ENCODE peak calls at places on chromosomes 11 and 22, in ten cellular contexts. I, D, J, F, K, N, X, M, R and W are unnamed samples.

GRCh38 chr11:27997344-27997743 is 110.6 kb downstream of the KIF18A start:
- DNase-seq in I (peak; percentile 4), K (no peak), R (no peak), N (no peak), F (no peak), M (no peak), J (no peak), D (no peak), X (no peak), W (no peak)

GRCh38 chr22:44366372-44367310 is 53.9 kb upstream of the SHISAL1 start:
- DNase-seq in K (no peak), I (peak; percentile 20), F (peak; percentile 44), R (no peak), J (no peak), X (no peak), M (peak; percentile 27), D (no peak), N (peak; percentile 10), W (no peak)

GRCh38 chr22:50191041-50191740 is 5.5 kb downstream of the TRABD start:
- DNase-seq in J (peak; percentile 45), I (no peak), K (no peak), X (peak; percentile 33), F (peak; percentile 87), D (no peak), R (peak; percentile 50), N (no peak), M (no peak), W (no peak)

GRCh38 chr11:35838071-35838470 is 105.8 kb upstream of the LDLRAD3 start:
- DNase-seq in K (no peak), D (no peak), X (no peak), N (no peak), R (no peak), J (no peak), M (no peak), F (no peak), I (no peak), W (no peak)

GRCh38 chr11:3009481-3009880 is 17.4 kb upstream of the NAP1L4 start:
- DNase-seq in R (no peak), M (no peak), D (no peak), N (no peak), X (no peak), I (no peak), K (no peak), J (no peak), F (no peak), W (no peak)

GRCh38 chr11:119618208-119618909 is 110.6 kb downstream of the NECTIN1 start:
- DNase-seq in R (no peak), F (no peak), M (peak; percentile 37), K (no peak), N (no peak), X (peak; percentile 25), D (no peak), J (peak; percentile 33), I (no peak), W (no peak)

GRCh38 chr11:10505278-10506012 is 35.5 kb downstream of the RNF141 start:
- DNase-seq in I (no peak), N (no peak), M (no peak), F (no peak), K (no peak), D (no peak), J (no peak), X (no peak), R (no peak), W (no peak)

GRCh38 chr11:72821920-72822799 is 7.9 kb downstream of the ATG16L2 start:
- DNase-seq in R (peak; percentile 93), X (peak; percentile 93), K (no peak), N (peak; percentile 83), M (peak; percentile 89), D (no peak), J (peak; percentile 89), I (peak; percentile 84), F (peak; percentile 97), W (peak; percentile 66)

GRCh38 chr11:110866081-110866480 is 153.8 kb upstream of the ARHGAP20 start:
- DNase-seq in K (no peak), J (no peak), N (peak; percentile 15), D (no peak), F (no peak), R (no peak), X (no peak), I (no peak), M (no peak), W (no peak)

GRCh38 chr11:10897150-10897549 is 39.3 kb upstream of the ZBED5 start:
- DNase-seq in N (no peak), K (no peak), D (no peak), J (no peak), M (no peak), X (no peak), R (no peak), I (no peak), F (no peak), W (no peak)

GRCh38 chr11:35134403-35135126 is 4.4 kb upstream of the CD44 start:
- DNase-seq in F (no peak), M (no peak), I (no peak), N (no peak), D (no peak), X (no peak), K (no peak), R (no peak), J (no peak), W (no peak)

GRCh38 chr22:23315341-23315917 is 135.1 kb downstream of the BCR start:
- DNase-seq in M (peak; percentile 45), D (no peak), K (peak; percentile 75), N (peak; percentile 76), J (no peak), X (peak; percentile 77), R (peak; percentile 70), I (peak; percentile 86), F (no peak), W (peak; percentile 71)

GRCh38 chr11:45884596-45885185 is 760 bp upstream of the MAPK8IP1 start:
- DNase-seq in R (no peak), J (no peak), K (no peak), N (no peak), M (no peak), X (no peak), D (no peak), I (no peak), F (no peak), W (no peak)

GRCh38 chr11:120181446-120181992 is 29.3 kb upstream of the OAF start:
- DNase-seq in R (no peak), X (no peak), N (no peak), I (no peak), J (no peak), M (no peak), D (peak; percentile 45), F (peak; percentile 19), K (peak; percentile 6), W (no peak)

GRCh38 chr11:61730222-61730994 is 22.0 kb upstream of the MYRF start:
- DNase-seq in K (no peak), N (no peak), X (no peak), D (no peak), J (no peak), I (no peak), R (peak; percentile 70), F (peak; percentile 72), M (no peak), W (no peak)

DNA sequence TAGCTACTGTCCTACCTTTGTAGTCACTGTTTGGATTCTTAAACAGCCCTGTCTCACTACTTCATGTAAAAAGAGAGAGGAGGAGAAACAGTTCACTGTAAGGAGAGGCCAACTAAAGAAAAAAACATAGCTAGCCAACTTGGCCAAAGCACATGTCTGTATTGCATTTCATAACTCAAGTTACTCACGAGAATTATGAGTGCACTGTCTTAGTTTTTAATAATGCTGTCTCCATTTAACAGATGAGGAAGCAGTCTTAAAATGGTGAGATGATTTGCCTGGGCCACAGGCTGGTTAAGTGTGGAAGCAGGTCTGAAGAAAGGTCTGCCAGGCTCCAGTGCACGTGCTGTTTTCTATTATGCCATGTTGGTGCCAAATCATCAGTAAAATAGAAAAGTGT is 104.5 kb downstream of the UVRAG start:
- DNase-seq in N (peak; percentile 61), F (no peak), X (no peak), J (no peak), R (no peak), M (no peak), D (no peak), I (peak; percentile 20), K (no peak), W (peak; percentile 19)
- H3K27ac ChIP-seq in N (no peak overlapping the region), F (no peak overlapping the region), X (peak overlapping the region; percentile 35), J (no peak overlapping the region), R (no peak overlapping the region), M (no peak overlapping the region), D (no peak overlapping the region), I (no peak overlapping the region), K (no peak overlapping the region), W (no peak overlapping the region)

GRCh38 chr11:134725211-134725610 is 313.2 kb upstream of the B3GAT1 start:
- DNase-seq in D (no peak), X (no peak), R (no peak), M (no peak), I (no peak), F (no peak), N (no peak), K (no peak), J (no peak), W (no peak)
- H3K9me3 ChIP-seq in D (no peaks in the 10 kb centered on the region), X (no peaks in the 10 kb centered on the region), R (no peaks in the 10 kb centered on the region), M (no peaks in the 10 kb centered on the region), I (peaks cover 28% of the 10 kb centered on the region), F (no peaks in the 10 kb centered on the region), N (no peaks in the 10 kb centered on the region), K (no peaks in the 10 kb centered on the region), J (no peaks in the 10 kb centered on the region), W (peaks cover 12% of the 10 kb centered on the region)

GRCh38 chr22:27796118-27796517 is 5.4 kb downstream of the MN1 start:
- DNase-seq in N (no peak), D (no peak), J (no peak), X (no peak), M (no peak), K (no peak), R (no peak), F (peak; percentile 10), I (no peak), W (no peak)
- H3K4me1 ChIP-seq in N (peaks cover 3% of the 10 kb centered on the region), D (peaks cover 37% of the 10 kb centered on the region), J (peaks cover 3% of the 10 kb centered on the region), X (peaks cover 9% of the 10 kb centered on the region), M (peaks cover 41% of the 10 kb centered on the region), K (peaks cover 19% of the 10 kb centered on the region), R (peaks cover 32% of the 10 kb centered on the region), F (no peaks in the 10 kb centered on the region), I (peaks cover 13% of the 10 kb centered on the region), W (peaks cover 8% of the 10 kb centered on the region)

GRCh38 chr22:49094858-49095257 is 732.8 kb downstream of the BRD1 start:
- DNase-seq in F (peak; percentile 49), J (no peak), M (no peak), K (no peak), N (no peak), R (no peak), D (no peak), I (no peak), X (no peak), W (no peak)
- H3K27ac ChIP-seq in F (no peak overlapping the region), J (no peak overlapping the region), M (no peak overlapping the region), K (no peak overlapping the region), N (no peak overlapping the region), R (no peak overlapping the region), D (no peak overlapping the region), I (no peak overlapping the region), X (no peak overlapping the region), W (no peak overlapping the region)